ENCODE peak calls at places on chromosomes 13 and 19, in seven cellular contexts. V is cardiac septum, L is ureter, R is non-pigmented ciliary epithelial cell, J is heart right ventricle, D is Karpas-422, C is GDM1. X is an unnamed sample.

GRCh38 chr13:80341771-80342271 is 895 bp upstream of the SPRY2 start:
- DNase-seq in V (peak), L (peak), R (no peak), J (peak), D (no peak), C (no peak), X (no peak)

GRCh38 chr19:821976-822773 is 420 bp upstream of the PLPPR3 start:
- DNase-seq in V (no peak), L (no peak), R (no peak), J (no peak), D (no peak), C (no peak), X (no peak)

GRCh38 chr19:33385956-33386355 is 12.4 kb downstream of the CEBPG start:
- DNase-seq in V (peak), L (no peak), R (no peak), J (no peak), D (no peak), C (no peak), X (no peak)

GRCh38 chr19:3734310-3734600 is 26.1 kb downstream of the TJP3 start:
- DNase-seq in V (no peak), L (no peak), R (no peak), J (no peak), D (no peak), C (no peak), X (no peak)

GRCh38 chr13:42633495-42633894 is 59.5 kb downstream of the TNFSF11 start:
- DNase-seq in V (no peak), L (no peak), R (no peak), J (no peak), D (no peak), C (no peak), X (no peak)

GRCh38 chr19:31066385-31066784 is 282.9 kb downstream of the TSHZ3 start:
- DNase-seq in V (no peak), L (no peak), R (peak), J (no peak), D (no peak), C (no peak), X (no peak)

GRCh38 chr13:48579167-48579918 is 46.5 kb upstream of the RCBTB2 start:
- DNase-seq in V (no peak), L (peak), R (no peak), J (peak), D (peak), C (peak), X (no peak)

GRCh38 chr13:101639711-101640110 is 187.2 kb downstream of the ITGBL1 start:
- DNase-seq in V (no peak), L (no peak), R (no peak), J (no peak), D (no peak), C (no peak), X (no peak)

GRCh38 chr19:53883741-53884140 is 1.7 kb downstream of the PRKCG start:
- DNase-seq in V (no peak), L (no peak), R (no peak), J (no peak), D (no peak), C (no peak), X (no peak)

GRCh38 chr13:73222627-73223026 is 163.8 kb downstream of the KLF5 start:
- DNase-seq in V (no peak), L (no peak), R (no peak), J (no peak), D (no peak), C (no peak), X (no peak)

X was measured in CMK.